ENCODE peak calls at places on chromosomes 1 and 21, in five cellular contexts. One of them, this sample, is unnamed.

GRCh38 chr1:78688701-78689100 is 39.1 kb downstream of the IFI44 start:
- DNase-seq in right lobe of liver: no peak
- DNase-seq in non-pigmented ciliary epithelial cell: peak; percentile 28
- DNase-seq in CD4-positive, alpha-beta memory T cell: no peak
- DNase-seq in SW480: peak; percentile 1
- DNase-seq in this sample: no peak

GRCh38 chr1:15157524-15158399 is 4.2 kb downstream of the TMEM51 start:
- DNase-seq in right lobe of liver: no peak
- DNase-seq in CD4-positive, alpha-beta memory T cell: no peak
- DNase-seq in SW480: no peak
- DNase-seq in non-pigmented ciliary epithelial cell: no peak
- DNase-seq in this sample: no peak

GRCh38 chr1:246921481-246921880 is 10.3 kb downstream of the AHCTF1 start:
- DNase-seq in SW480: no peak
- DNase-seq in right lobe of liver: no peak
- DNase-seq in CD4-positive, alpha-beta memory T cell: no peak
- DNase-seq in non-pigmented ciliary epithelial cell: no peak
- DNase-seq in this sample: no peak

GRCh38 chr1:106268070-106268469 is 788.4 kb upstream of the PRMT6 start:
- DNase-seq in CD4-positive, alpha-beta memory T cell: no peak
- DNase-seq in non-pigmented ciliary epithelial cell: no peak
- DNase-seq in SW480: no peak
- DNase-seq in right lobe of liver: no peak
- DNase-seq in this sample: peak; percentile 4

GRCh38 chr1:162391790-162392563 is 10.4 kb downstream of the C1orf226 start:
- DNase-seq in CD4-positive, alpha-beta memory T cell: no peak
- DNase-seq in non-pigmented ciliary epithelial cell: no peak
- DNase-seq in SW480: peak; percentile 52
- DNase-seq in right lobe of liver: no peak
- DNase-seq in this sample: peak; percentile 37

GRCh38 chr1:119917304-119918055 is 21.2 kb upstream of the ADAM30 start:
- DNase-seq in SW480: no peak
- DNase-seq in CD4-positive, alpha-beta memory T cell: no peak
- DNase-seq in right lobe of liver: no peak
- DNase-seq in non-pigmented ciliary epithelial cell: no peak
- DNase-seq in this sample: no peak

GRCh38 chr1:77889671-77890070 is 1.2 kb downstream of the NEXN start:
- DNase-seq in right lobe of liver: no peak
- DNase-seq in non-pigmented ciliary epithelial cell: peak; percentile 61
- DNase-seq in CD4-positive, alpha-beta memory T cell: no peak
- DNase-seq in SW480: peak; percentile 9
- DNase-seq in this sample: no peak

GRCh38 chr1:40840526-40841323 is 21.4 kb downstream of the CITED4 start:
- DNase-seq in right lobe of liver: no peak
- DNase-seq in CD4-positive, alpha-beta memory T cell: no peak
- DNase-seq in SW480: no peak
- DNase-seq in non-pigmented ciliary epithelial cell: no peak
- DNase-seq in this sample: peak; percentile 29

GRCh38 chr1:1889090-1889750 is 1.7 kb downstream of the GNB1 start:
- DNase-seq in non-pigmented ciliary epithelial cell: no peak
- DNase-seq in CD4-positive, alpha-beta memory T cell: no peak
- DNase-seq in right lobe of liver: no peak
- DNase-seq in SW480: no peak
- DNase-seq in this sample: no peak

GRCh38 chr1:3026124-3026523 is 4.9 kb downstream of the ACTRT2 start:
- DNase-seq in SW480: no peak
- DNase-seq in non-pigmented ciliary epithelial cell: no peak
- DNase-seq in CD4-positive, alpha-beta memory T cell: no peak
- DNase-seq in right lobe of liver: no peak
- DNase-seq in this sample: no peak

GRCh38 chr21:41770901-41771624 is 4.2 kb upstream of the RIPK4 start:
- DNase-seq in CD4-positive, alpha-beta memory T cell: no peak
- DNase-seq in non-pigmented ciliary epithelial cell: no peak
- DNase-seq in SW480: no peak
- DNase-seq in right lobe of liver: no peak
- DNase-seq in this sample: no peak

GRCh38 chr21:46115441-46116188 is 17.7 kb downstream of the COL6A2 start:
- DNase-seq in non-pigmented ciliary epithelial cell: no peak
- DNase-seq in right lobe of liver: peak; percentile 10
- DNase-seq in SW480: no peak
- DNase-seq in CD4-positive, alpha-beta memory T cell: no peak
- DNase-seq in this sample: no peak

GRCh38 chr1:18948048-18948912 is 8.2 kb downstream of the IFFO2 start:
- DNase-seq in non-pigmented ciliary epithelial cell: no peak
- DNase-seq in right lobe of liver: peak; percentile 59
- DNase-seq in CD4-positive, alpha-beta memory T cell: peak; percentile 83
- DNase-seq in SW480: peak; percentile 76
- DNase-seq in this sample: peak; percentile 67

GRCh38 chr1:245698860-245699259 is 544.1 kb downstream of the KIF26B start:
- DNase-seq in non-pigmented ciliary epithelial cell: no peak
- DNase-seq in SW480: no peak
- DNase-seq in CD4-positive, alpha-beta memory T cell: no peak
- DNase-seq in right lobe of liver: no peak
- DNase-seq in this sample: no peak

GRCh38 chr1:163381487-163382184 is 59.9 kb downstream of the NUF2 start:
- DNase-seq in CD4-positive, alpha-beta memory T cell: no peak
- DNase-seq in non-pigmented ciliary epithelial cell: no peak
- DNase-seq in right lobe of liver: no peak
- DNase-seq in SW480: no peak
- DNase-seq in this sample: no peak

GRCh38 chr1:27526569-27527222 is 36.7 kb upstream of the WASF2 start:
- DNase-seq in non-pigmented ciliary epithelial cell: no peak
- DNase-seq in CD4-positive, alpha-beta memory T cell: no peak
- DNase-seq in SW480: no peak
- DNase-seq in right lobe of liver: no peak
- DNase-seq in this sample: no peak

GRCh38 chr1:16043950-16044349 is 368 bp downstream of the CLCNKB start:
- DNase-seq in right lobe of liver: no peak
- DNase-seq in SW480: no peak
- DNase-seq in CD4-positive, alpha-beta memory T cell: peak; percentile 28
- DNase-seq in non-pigmented ciliary epithelial cell: no peak
- DNase-seq in this sample: no peak

GRCh38 chr1:246427611-246428010 is 79.5 kb downstream of the SMYD3 start:
- DNase-seq in CD4-positive, alpha-beta memory T cell: no peak
- DNase-seq in right lobe of liver: no peak
- DNase-seq in SW480: no peak
- DNase-seq in non-pigmented ciliary epithelial cell: no peak
- DNase-seq in this sample: no peak

GRCh38 chr1:31191281-31191680 is 48.4 kb downstream of the NKAIN1 start:
- DNase-seq in SW480: no peak
- DNase-seq in right lobe of liver: no peak
- DNase-seq in non-pigmented ciliary epithelial cell: no peak
- DNase-seq in CD4-positive, alpha-beta memory T cell: no peak
- DNase-seq in this sample: no peak

GRCh38 chr1:65075123-65075976 is 72.7 kb upstream of the AK4 start:
- DNase-seq in SW480: peak; percentile 74
- DNase-seq in non-pigmented ciliary epithelial cell: no peak
- DNase-seq in CD4-positive, alpha-beta memory T cell: peak; percentile 77
- DNase-seq in right lobe of liver: peak; percentile 21
- DNase-seq in this sample: peak; percentile 79

GRCh38 chr1:111082421-111083192 is 57.3 kb downstream of the DRAM2 start:
- DNase-seq in CD4-positive, alpha-beta memory T cell: no peak
- DNase-seq in right lobe of liver: no peak
- DNase-seq in non-pigmented ciliary epithelial cell: peak; percentile 19
- DNase-seq in SW480: no peak
- DNase-seq in this sample: no peak

GRCh38 chr1:100924212-100924611 is 28.3 kb downstream of the SLC30A7 start:
- DNase-seq in CD4-positive, alpha-beta memory T cell: no peak
- DNase-seq in right lobe of liver: no peak
- DNase-seq in SW480: no peak
- DNase-seq in non-pigmented ciliary epithelial cell: peak; percentile 44
- DNase-seq in this sample: no peak

GRCh38 chr1:200366577-200367253 is 43.1 kb downstream of the ZNF281 start:
- DNase-seq in SW480: no peak
- DNase-seq in right lobe of liver: peak; percentile 41
- DNase-seq in non-pigmented ciliary epithelial cell: no peak
- DNase-seq in CD4-positive, alpha-beta memory T cell: no peak
- DNase-seq in this sample: no peak

GRCh38 chr1:66542811-66543767 is 9.1 kb downstream of the SGIP1 start:
- DNase-seq in SW480: peak; percentile 71
- DNase-seq in non-pigmented ciliary epithelial cell: no peak
- DNase-seq in CD4-positive, alpha-beta memory T cell: no peak
- DNase-seq in right lobe of liver: peak; percentile 80
- DNase-seq in this sample: no peak

GRCh38 chr21:17854771-17855170 is 35.6 kb upstream of the C21orf91 start:
- DNase-seq in right lobe of liver: no peak
- DNase-seq in CD4-positive, alpha-beta memory T cell: no peak
- DNase-seq in non-pigmented ciliary epithelial cell: no peak
- DNase-seq in SW480: peak; percentile 25
- DNase-seq in this sample: no peak

This sample was measured in Jurkat, Clone E6-1.